ENCODE peak calls at places on chromosomes 6 and 20, in seven cellular contexts. S is iPS DF 6.9, J is body of pancreas, A is stomach, N is left ventricle myocardium inferior, Z is tibial artery, M is A549. E is an unnamed sample. For H3K4me1, the result is how much of the 10 kb centered on the place peaks cover.

GRCh38 chr6:91298543-91299145 is 711.8 kb upstream of the MAP3K7 start:
- DNase-seq in S (peak), J (no peak), A (no peak), N (no peak), Z (no peak), M (no peak), E (no peak)

GRCh38 chr20:19397676-19398075 is 185.2 kb downstream of the SLC24A3 start:
- DNase-seq in S (no peak), J (no peak), A (no peak), N (no peak), Z (no peak), M (no peak), E (no peak)

GRCh38 chr6:150928882-150929281 is 63.4 kb downstream of the MTHFD1L start:
- DNase-seq in S (no peak), J (no peak), A (no peak), N (no peak), Z (no peak), M (no peak), E (no peak)

GRCh38 chr20:54078296-54078695 is 7.9 kb upstream of the BCAS1 start:
- DNase-seq in S (no peak), J (no peak), A (no peak), N (no peak), Z (no peak), M (no peak), E (no peak)

GRCh38 chr6:151763938-151764680 is 43.4 kb upstream of the ESR1 start:
- DNase-seq in S (peak), J (peak), A (peak), N (peak), Z (peak), M (peak), E (peak)

GRCh38 chr6:104574135-104574750 is 285.5 kb downstream of the HACE1 start:
- DNase-seq in S (no peak), J (no peak), A (no peak), N (no peak), Z (no peak), M (no peak), E (no peak)

GRCh38 chr6:109768485-109768884 is 77.4 kb downstream of the FIG4 start:
- DNase-seq in S (no peak), J (no peak), A (no peak), N (no peak), Z (no peak), M (no peak), E (no peak)

GRCh38 chr20:25418779-25419178 is 11.3 kb downstream of the GINS1 start:
- DNase-seq in S (no peak), J (no peak), A (no peak), N (no peak), Z (no peak), M (no peak), E (no peak)

GRCh38 chr6:116476021-116476678 is 15.0 kb downstream of the CALHM6 start:
- DNase-seq in S (no peak), J (no peak), A (no peak), N (no peak), Z (no peak), M (no peak), E (no peak)

GRCh38 chr6:34223381-34223963 is 13.2 kb upstream of the HMGA1 start:
- DNase-seq in S (no peak), J (peak), A (no peak), N (no peak), Z (no peak), M (no peak), E (no peak)

GRCh38 chr20:12605751-12606150 is 403.0 kb upstream of the SPTLC3 start:
- DNase-seq in S (no peak), J (no peak), A (no peak), N (no peak), Z (no peak), M (no peak), E (no peak)

GRCh38 chr6:30394139-30394538 is 49.2 kb downstream of the RPP21 start:
- DNase-seq in S (no peak), J (no peak), A (no peak), N (no peak), Z (no peak), M (no peak), E (no peak)

GRCh38 chr6:170365581-170365980 is 59.0 kb downstream of the FAM120B start:
- DNase-seq in S (no peak), J (no peak), A (no peak), N (no peak), Z (no peak), M (no peak), E (no peak)

GRCh38 chr6:170269151-170269872 is 21.6 kb downstream of the DLL1 start:
- DNase-seq in S (no peak), J (peak), A (no peak), N (no peak), Z (no peak), M (no peak), E (no peak)

GRCh38 chr6:27890351-27891299 is 21.6 kb downstream of the OR2B2 start:
- DNase-seq in S (no peak), J (no peak), A (peak), N (no peak), Z (no peak), M (peak), E (peak)

GRCh38 chr20:44336086-44336485 is 757 bp upstream of the R3HDML start:
- DNase-seq in S (no peak), J (no peak), A (no peak), N (no peak), Z (no peak), M (no peak), E (no peak)

GRCh38 chr6:51678905-51679620 is 408.4 kb downstream of the PKHD1 start:
- DNase-seq in S (no peak), J (no peak), A (no peak), N (no peak), Z (no peak), M (no peak), E (no peak)
- H3K27ac ChIP-seq in S (no peak), J (peak), A (no peak), N (peak), Z (no peak), M (no peak), E (no peak)

GRCh38 chr6:1724124-1724523 is 114.4 kb downstream of the FOXC1 start:
- DNase-seq in S (peak), J (no peak), A (no peak), N (no peak), Z (no peak), M (no peak), E (no peak)
- H3K4me3 ChIP-seq in S (no peak), J (no peak), A (no peak), N (no peak), Z (no peak), M (no peak), E (no peak)

DNA sequence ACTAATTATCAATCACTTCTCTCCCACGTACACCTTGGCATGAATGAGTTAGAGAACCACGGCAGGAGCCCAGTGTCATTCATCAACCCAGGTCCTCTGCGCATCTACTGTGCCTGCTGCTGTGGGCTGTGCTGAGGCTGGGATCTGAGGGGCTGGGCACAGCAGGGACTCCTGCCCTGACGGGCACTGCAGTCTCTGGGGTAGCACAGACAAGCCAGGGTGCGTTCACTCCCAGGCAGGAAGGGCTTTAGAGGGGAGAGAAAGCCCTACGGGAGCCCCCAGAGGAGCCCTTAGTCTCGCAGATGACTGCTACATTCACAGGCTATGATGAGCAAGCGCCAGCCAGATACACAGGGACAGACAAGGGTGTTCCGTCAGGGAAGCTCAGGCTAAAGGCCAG is 8.1 kb upstream of the RPS6KA2 start:
- DNase-seq in S (no peak), J (no peak), A (no peak), N (no peak), Z (peak), M (no peak), E (no peak)
- H3K4me1 ChIP-seq in S (under half), J (under half), A (under half), N (half or more), Z (under half), M (under half), E (under half)

DNA sequence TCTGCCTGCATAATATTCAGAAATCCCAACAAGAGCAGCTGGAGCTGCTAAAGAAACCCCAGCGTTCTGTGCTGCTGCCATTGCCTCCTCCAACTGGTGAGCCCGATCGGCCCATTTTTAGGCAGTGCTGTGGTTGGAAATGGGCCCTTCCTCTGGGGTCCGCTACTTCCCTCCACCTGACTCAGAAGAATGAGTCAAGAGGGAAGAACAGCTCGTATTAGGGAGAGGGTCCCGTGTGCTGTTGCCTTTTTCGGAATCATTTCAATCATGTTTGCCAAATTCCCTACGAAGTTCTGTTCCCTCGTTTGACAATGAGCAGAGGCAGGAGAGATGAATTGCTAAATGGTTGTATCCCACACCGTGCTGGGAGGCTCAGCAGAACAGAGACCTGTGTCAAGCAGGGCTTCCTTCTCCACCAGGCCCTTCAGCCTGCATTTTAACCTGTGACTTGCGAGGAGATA is 38.4 kb downstream of the THBS2 start:
- DNase-seq in S (no peak), J (no peak), A (no peak), N (no peak), Z (no peak), M (no peak), E (no peak)
- H3K27ac ChIP-seq in S (no peak), J (no peak), A (peak), N (peak), Z (peak), M (peak), E (peak)

GRCh38 chr6:85392379-85392778 is 57.5 kb upstream of the NT5E start:
- DNase-seq in S (no peak), J (no peak), A (no peak), N (no peak), Z (no peak), M (no peak), E (no peak)

GRCh38 chr6:85390105-85390728 is 59.7 kb upstream of the NT5E start:
- DNase-seq in S (no peak), J (no peak), A (no peak), N (no peak), Z (no peak), M (no peak), E (no peak)

GRCh38 chr6:85390775-85391174 is 59.1 kb upstream of the NT5E start:
- DNase-seq in S (no peak), J (no peak), A (no peak), N (no peak), Z (no peak), M (no peak), E (no peak)

GRCh38 chr6:85388531-85388930 is 61.4 kb upstream of the NT5E start:
- DNase-seq in S (no peak), J (no peak), A (no peak), N (no peak), Z (no peak), M (no peak), E (no peak)

DNA sequence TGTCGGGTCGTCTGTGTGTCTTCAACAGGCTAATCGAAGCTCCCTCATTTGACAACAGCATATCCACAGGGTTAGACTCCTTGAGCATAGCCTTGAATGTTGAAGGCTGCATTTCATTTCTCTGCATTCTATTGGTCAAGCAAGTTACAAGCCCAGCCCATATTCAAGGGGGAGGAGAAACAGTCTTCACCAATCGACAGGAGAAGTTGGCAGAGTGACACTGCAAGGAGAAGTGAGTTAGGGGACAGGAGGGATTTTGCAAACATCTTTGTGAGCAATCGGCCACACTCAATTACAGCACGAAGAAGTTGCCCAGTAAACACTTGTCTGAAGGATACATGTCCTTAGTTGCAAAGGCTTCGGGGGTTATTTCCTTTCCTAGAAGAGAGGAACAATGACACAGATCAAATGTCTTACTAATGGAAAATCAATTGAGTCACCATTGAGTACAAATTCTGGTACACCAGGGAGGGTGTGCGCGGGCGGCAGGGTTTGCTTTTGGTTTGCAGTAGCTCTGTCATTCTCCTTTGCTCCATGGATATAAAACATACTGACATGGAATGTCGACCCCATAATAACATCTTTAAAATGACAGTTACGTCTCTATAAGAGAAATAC is 60.6 kb upstream of the NT5E start:
- DNase-seq in S (no peak), J (no peak), A (no peak), N (no peak), Z (no peak), M (no peak), E (no peak)
- H3K4me3 ChIP-seq in S (no peak), J (no peak), A (no peak), N (no peak), Z (no peak), M (no peak), E (no peak)

E was measured in testis.